ENCODE peak calls at places on chromosome 2, in five cellular contexts. I is NCI-H69; U is effector CD8-positive, alpha-beta T cell; W is Ammon's horn; Z is GM23338. X is an unnamed sample.

GRCh38 chr2:147100406-147101035 is 744.3 kb upstream of the ACVR2A start:
- DNase-seq in U (no peak), I (no peak), W (no peak), Z (no peak), X (no peak)

GRCh38 chr2:172242968-172243367 is 140.3 kb upstream of the DLX2 start:
- DNase-seq in I (peak), W (peak), Z (no peak), U (no peak), X (no peak)

GRCh38 chr2:172513935-172514586 is 41.8 kb upstream of the PDK1 start:
- DNase-seq in U (no peak), Z (peak), I (no peak), W (peak), X (peak)

GRCh38 chr2:176565641-176566323 is 296.5 kb downstream of the MTX2 start:
- DNase-seq in W (peak), U (no peak), I (peak), Z (peak), X (no peak)

GRCh38 chr2:121321476-121321875 is 36.5 kb upstream of the TFCP2L1 start:
- DNase-seq in I (no peak), W (no peak), Z (no peak), U (no peak), X (no peak)

GRCh38 chr2:191802180-191802579 is 44.7 kb downstream of the CAVIN2 start:
- DNase-seq in I (no peak), U (no peak), Z (no peak), W (no peak), X (no peak)

GRCh38 chr2:65818873-65819451 is 386.6 kb upstream of the SPRED2 start:
- DNase-seq in I (no peak), W (no peak), Z (no peak), U (no peak), X (no peak)

GRCh38 chr2:188909036-188909435 is 65.1 kb upstream of the COL3A1 start:
- DNase-seq in W (no peak), U (no peak), Z (no peak), I (no peak), X (no peak)

GRCh38 chr2:128736689-128737545 is 418.2 kb upstream of the HS6ST1 start:
- DNase-seq in I (peak), W (peak), U (peak), Z (peak), X (peak)

GRCh38 chr2:15776629-15776919 is 163.8 kb upstream of the MYCN start:
- DNase-seq in Z (no peak), U (no peak), I (no peak), W (no peak), X (no peak)

GRCh38 chr2:199933466-199933865 is 21.8 kb downstream of the TYW5 start:
- DNase-seq in W (no peak), Z (no peak), I (no peak), U (no peak), X (no peak)

GRCh38 chr2:95390272-95390880 is 12.1 kb upstream of the FAHD2A start:
- DNase-seq in I (no peak), U (no peak), W (no peak), Z (no peak), X (no peak)

GRCh38 chr2:24613154-24613814 is 122.2 kb downstream of the NCOA1 start:
- DNase-seq in Z (peak), I (peak), W (no peak), U (no peak), X (peak)